ENCODE peak calls at places on chromosomes 16 and 17, in nine cellular contexts. Y, J, P, M, X, N, I, H and K are unnamed samples.
A peak's percentile ranks its signal among the peaks of the same experiment; 100 is the strongest.

GRCh38 chr17:56798916-56799315 is 34.8 kb downstream of the C17orf67 start:
- DNase-seq in Y (no peak), J (no peak), P (no peak), M (no peak), X (peak; percentile 86), N (no peak), I (peak; percentile 83), H (no peak), K (no peak)

GRCh38 chr16:54175552-54176375 is 110.8 kb downstream of the IRX3 start:
- DNase-seq in Y (no peak), J (no peak), P (no peak), M (no peak), X (no peak), N (no peak), I (peak; percentile 49), H (no peak), K (peak; percentile 41)

GRCh38 chr16:3665508-3665907 is 11.0 kb downstream of the DNASE1 start:
- DNase-seq in Y (no peak), J (no peak), P (no peak), M (no peak), X (no peak), N (no peak), I (no peak), H (no peak), K (no peak)

GRCh38 chr16:17070882-17071592 is 399.7 kb downstream of the XYLT1 start:
- DNase-seq in Y (no peak), J (no peak), P (peak; percentile 26), M (no peak), X (peak; percentile 79), N (no peak), I (peak; percentile 81), H (no peak), K (no peak)

GRCh38 chr17:74898376-74898946 is 5.0 kb upstream of the FADS6 start:
- DNase-seq in Y (no peak), J (no peak), P (no peak), M (no peak), X (no peak), N (no peak), I (no peak), H (no peak), K (no peak)

GRCh38 chr16:86626966-86627365 is 48.6 kb downstream of the FOXL1 start:
- DNase-seq in Y (no peak), J (peak; percentile 13), P (no peak), M (no peak), X (no peak), N (no peak), I (no peak), H (no peak), K (no peak)

GRCh38 chr16:87960851-87961250 is 9.6 kb downstream of the BANP start:
- DNase-seq in Y (no peak), J (no peak), P (no peak), M (no peak), X (no peak), N (no peak), I (no peak), H (no peak), K (no peak)

GRCh38 chr17:49515196-49515770 is 20.2 kb downstream of the NGFR start:
- DNase-seq in Y (peak; percentile 92), J (peak; percentile 94), P (peak; percentile 78), M (peak; percentile 94), X (peak; percentile 83), N (peak; percentile 41), I (peak; percentile 72), H (peak; percentile 88), K (peak; percentile 98)

GRCh38 chr17:29179232-29180036 is 764 bp downstream of the MYO18A start:
- DNase-seq in Y (peak; percentile 54), J (no peak), P (peak; percentile 85), M (no peak), X (peak; percentile 94), N (no peak), I (no peak), H (peak; percentile 75), K (peak; percentile 37)

GRCh38 chr16:48887646-48888045 is 277.7 kb upstream of the N4BP1 start:
- DNase-seq in Y (no peak), J (no peak), P (no peak), M (no peak), X (no peak), N (no peak), I (no peak), H (no peak), K (no peak)

GRCh38 chr17:71757956-71758355 is 362.9 kb upstream of the SOX9 start:
- DNase-seq in Y (no peak), J (no peak), P (no peak), M (no peak), X (no peak), N (no peak), I (no peak), H (no peak), K (no peak)

GRCh38 chr16:67158637-67159600 is 790 bp downstream of the TRADD start:
- DNase-seq in Y (no peak), J (no peak), P (peak; percentile 59), M (peak; percentile 57), X (peak; percentile 62), N (no peak), I (no peak), H (no peak), K (peak; percentile 43)

GRCh38 chr16:30472328-30472942 is at the start of gene ITGAL:
- DNase-seq in Y (peak; percentile 35), J (no peak), P (no peak), M (peak; percentile 22), X (no peak), N (no peak), I (peak; percentile 93), H (no peak), K (no peak)

GRCh38 chr16:86353934-86354333 is 156.4 kb upstream of the FOXF1 start:
- DNase-seq in Y (no peak), J (no peak), P (no peak), M (no peak), X (no peak), N (no peak), I (no peak), H (no peak), K (no peak)

GRCh38 chr17:32515677-32516383 is 29.0 kb downstream of the CDK5R1 start:
- DNase-seq in Y (no peak), J (no peak), P (no peak), M (no peak), X (no peak), N (no peak), I (no peak), H (no peak), K (no peak)

GRCh38 chr17:81514485-81514734 is 1.8 kb upstream of the ACTG1 start:
- DNase-seq in Y (no peak), J (no peak), P (no peak), M (no peak), X (no peak), N (no peak), I (no peak), H (no peak), K (no peak)

GRCh38 chr16:15052747-15053476 is 3.0 kb downstream of the NTAN1 start:
- DNase-seq in Y (no peak), J (no peak), P (no peak), M (no peak), X (no peak), N (no peak), I (peak; percentile 74), H (no peak), K (peak; percentile 48)